ENCODE peak calls at places on chromosome 10, in eight cellular contexts. One of them, this sample, is unnamed.

GRCh38 chr10:51000164-51000563 is 74.1 kb upstream of the PRKG1 start:
- DNase-seq in IMR-90: peak; percentile 95
- DNase-seq in colonic mucosa: no peak
- DNase-seq in mucosa of descending colon: no peak
- DNase-seq in pancreas: no peak
- DNase-seq in suprapubic skin: no peak
- DNase-seq in MM.1S: no peak
- DNase-seq in upper lobe of right lung: no peak
- DNase-seq in this sample: no peak

GRCh38 chr10:71600856-71601255 is 118.7 kb downstream of the C10orf105 start:
- DNase-seq in IMR-90: peak; percentile 55
- DNase-seq in colonic mucosa: no peak
- DNase-seq in mucosa of descending colon: no peak
- DNase-seq in pancreas: no peak
- DNase-seq in suprapubic skin: no peak
- DNase-seq in MM.1S: no peak
- DNase-seq in upper lobe of right lung: no peak
- DNase-seq in this sample: no peak

GRCh38 chr10:110636932-110637557 is 7.1 kb upstream of the RBM20 start:
- DNase-seq in IMR-90: no peak
- DNase-seq in colonic mucosa: no peak
- DNase-seq in mucosa of descending colon: no peak
- DNase-seq in pancreas: no peak
- DNase-seq in suprapubic skin: no peak
- DNase-seq in MM.1S: no peak
- DNase-seq in upper lobe of right lung: no peak
- DNase-seq in this sample: no peak

GRCh38 chr10:52740913-52741675 is 31.5 kb downstream of the MBL2 start:
- DNase-seq in IMR-90: peak; percentile 17
- DNase-seq in colonic mucosa: peak; percentile 48
- DNase-seq in mucosa of descending colon: peak; percentile 53
- DNase-seq in pancreas: peak; percentile 21
- DNase-seq in suprapubic skin: no peak
- DNase-seq in MM.1S: peak; percentile 42
- DNase-seq in upper lobe of right lung: no peak
- DNase-seq in this sample: peak; percentile 55

GRCh38 chr10:59808896-59809643 is 55.8 kb upstream of the MRLN start:
- DNase-seq in IMR-90: peak; percentile 37
- DNase-seq in colonic mucosa: peak; percentile 90
- DNase-seq in mucosa of descending colon: peak; percentile 94
- DNase-seq in pancreas: peak; percentile 47
- DNase-seq in suprapubic skin: no peak
- DNase-seq in MM.1S: peak; percentile 73
- DNase-seq in upper lobe of right lung: peak; percentile 82
- DNase-seq in this sample: peak; percentile 77

GRCh38 chr10:88803641-88804040 is 1.1 kb downstream of the LIPM start:
- DNase-seq in IMR-90: no peak
- DNase-seq in colonic mucosa: no peak
- DNase-seq in mucosa of descending colon: no peak
- DNase-seq in pancreas: no peak
- DNase-seq in suprapubic skin: no peak
- DNase-seq in MM.1S: no peak
- DNase-seq in upper lobe of right lung: no peak
- DNase-seq in this sample: no peak

GRCh38 chr10:72106154-72106849 is 18.0 kb upstream of the SPOCK2 start:
- DNase-seq in IMR-90: no peak
- DNase-seq in colonic mucosa: no peak
- DNase-seq in mucosa of descending colon: no peak
- DNase-seq in pancreas: no peak
- DNase-seq in suprapubic skin: no peak
- DNase-seq in MM.1S: no peak
- DNase-seq in upper lobe of right lung: no peak
- DNase-seq in this sample: no peak

GRCh38 chr10:35946556-35946955 is 304.5 kb upstream of the FZD8 start:
- DNase-seq in IMR-90: peak; percentile 37
- DNase-seq in colonic mucosa: no peak
- DNase-seq in mucosa of descending colon: no peak
- DNase-seq in pancreas: no peak
- DNase-seq in suprapubic skin: no peak
- DNase-seq in MM.1S: no peak
- DNase-seq in upper lobe of right lung: no peak
- DNase-seq in this sample: no peak

GRCh38 chr10:63467833-63468232 is 2.1 kb upstream of the JMJD1C start:
- DNase-seq in IMR-90: peak; percentile 22
- DNase-seq in colonic mucosa: no peak
- DNase-seq in mucosa of descending colon: no peak
- DNase-seq in pancreas: no peak
- DNase-seq in suprapubic skin: no peak
- DNase-seq in MM.1S: no peak
- DNase-seq in upper lobe of right lung: no peak
- DNase-seq in this sample: no peak

GRCh38 chr10:71312840-71313789 is 5.9 kb upstream of the SLC29A3 start:
- DNase-seq in IMR-90: peak; percentile 60
- DNase-seq in colonic mucosa: peak; percentile 50
- DNase-seq in mucosa of descending colon: peak; percentile 34
- DNase-seq in pancreas: no peak
- DNase-seq in suprapubic skin: peak; percentile 90
- DNase-seq in MM.1S: no peak
- DNase-seq in upper lobe of right lung: no peak
- DNase-seq in this sample: no peak

GRCh38 chr10:1363466-1364121 is 307.4 kb downstream of the WDR37 start:
- DNase-seq in IMR-90: no peak
- DNase-seq in colonic mucosa: peak; percentile 5
- DNase-seq in mucosa of descending colon: no peak
- DNase-seq in pancreas: peak; percentile 7
- DNase-seq in suprapubic skin: no peak
- DNase-seq in MM.1S: no peak
- DNase-seq in upper lobe of right lung: peak; percentile 57
- DNase-seq in this sample: no peak

DNA sequence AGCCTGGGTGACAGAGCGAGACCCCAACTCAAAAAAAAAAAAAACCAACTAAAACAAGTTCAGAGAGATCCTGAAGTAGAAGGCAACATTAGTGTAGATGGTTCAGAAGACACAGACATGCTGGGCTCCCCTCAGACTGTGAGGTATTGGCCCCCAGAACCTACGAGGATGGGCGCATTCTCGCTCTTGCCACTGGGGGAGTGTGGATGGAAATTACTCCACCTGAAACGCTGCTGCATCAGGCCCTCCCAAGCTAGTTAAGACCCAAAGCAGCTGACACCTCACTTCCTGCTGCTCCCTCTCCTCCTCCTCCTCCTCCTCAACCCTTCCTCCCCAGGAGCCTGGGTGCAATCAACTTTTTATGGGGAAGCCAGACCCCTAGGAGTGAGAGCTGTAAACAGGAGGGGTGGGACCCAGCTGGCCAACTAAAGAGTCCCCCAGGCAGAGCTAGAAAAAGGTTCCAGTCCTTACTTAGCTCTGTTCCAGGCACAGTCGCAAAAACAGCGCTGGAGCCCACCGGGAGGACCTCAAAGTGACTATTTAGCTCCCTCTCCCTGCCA is 7.4 kb downstream of the SH3PXD2A start:
- DNase-seq in IMR-90: no peak
- DNase-seq in colonic mucosa: peak; percentile 20
- DNase-seq in mucosa of descending colon: no peak
- DNase-seq in pancreas: no peak
- DNase-seq in suprapubic skin: no peak
- DNase-seq in MM.1S: no peak
- DNase-seq in upper lobe of right lung: no peak
- DNase-seq in this sample: no peak
- TF ChIP-seq CTCF in IMR-90: peak; percentile 10
- TF ChIP-seq CTCF in colonic mucosa: no peak
- TF ChIP-seq CTCF in mucosa of descending colon: no peak
- TF ChIP-seq CTCF in pancreas: no peak
- TF ChIP-seq CTCF in suprapubic skin: no peak
- TF ChIP-seq CTCF in MM.1S: peak; percentile 31
- TF ChIP-seq CTCF in upper lobe of right lung: no peak
- TF ChIP-seq CTCF in this sample: no peak

GRCh38 chr10:7485267-7485601 is 74.4 kb upstream of the SFMBT2 start:
- DNase-seq in IMR-90: no peak
- DNase-seq in colonic mucosa: no peak
- DNase-seq in mucosa of descending colon: no peak
- DNase-seq in pancreas: no peak
- DNase-seq in suprapubic skin: no peak
- DNase-seq in MM.1S: no peak
- DNase-seq in upper lobe of right lung: no peak
- DNase-seq in this sample: no peak
- H3K4me1 ChIP-seq in IMR-90: no peaks in the 10 kb centered on the region
- H3K4me1 ChIP-seq in colonic mucosa: no peaks in the 10 kb centered on the region
- H3K4me1 ChIP-seq in mucosa of descending colon: no peaks in the 10 kb centered on the region
- H3K4me1 ChIP-seq in pancreas: no peaks in the 10 kb centered on the region
- H3K4me1 ChIP-seq in suprapubic skin: no peaks in the 10 kb centered on the region
- H3K4me1 ChIP-seq in MM.1S: peaks cover 30% of the 10 kb centered on the region
- H3K4me1 ChIP-seq in upper lobe of right lung: peaks cover 22% of the 10 kb centered on the region
- H3K4me1 ChIP-seq in this sample: no peaks in the 10 kb centered on the region

GRCh38 chr10:11147723-11148122 is 130.1 kb downstream of the CELF2 start:
- DNase-seq in IMR-90: no peak
- DNase-seq in colonic mucosa: no peak
- DNase-seq in mucosa of descending colon: no peak
- DNase-seq in pancreas: no peak
- DNase-seq in suprapubic skin: no peak
- DNase-seq in MM.1S: peak; percentile 28
- DNase-seq in upper lobe of right lung: no peak
- DNase-seq in this sample: peak; percentile 35
- TF ChIP-seq CTCF in IMR-90: no peak
- TF ChIP-seq CTCF in colonic mucosa: no peak
- TF ChIP-seq CTCF in mucosa of descending colon: no peak
- TF ChIP-seq CTCF in pancreas: no peak
- TF ChIP-seq CTCF in suprapubic skin: no peak
- TF ChIP-seq CTCF in MM.1S: peak; percentile 29
- TF ChIP-seq CTCF in upper lobe of right lung: no peak
- TF ChIP-seq CTCF in this sample: no peak

DNA sequence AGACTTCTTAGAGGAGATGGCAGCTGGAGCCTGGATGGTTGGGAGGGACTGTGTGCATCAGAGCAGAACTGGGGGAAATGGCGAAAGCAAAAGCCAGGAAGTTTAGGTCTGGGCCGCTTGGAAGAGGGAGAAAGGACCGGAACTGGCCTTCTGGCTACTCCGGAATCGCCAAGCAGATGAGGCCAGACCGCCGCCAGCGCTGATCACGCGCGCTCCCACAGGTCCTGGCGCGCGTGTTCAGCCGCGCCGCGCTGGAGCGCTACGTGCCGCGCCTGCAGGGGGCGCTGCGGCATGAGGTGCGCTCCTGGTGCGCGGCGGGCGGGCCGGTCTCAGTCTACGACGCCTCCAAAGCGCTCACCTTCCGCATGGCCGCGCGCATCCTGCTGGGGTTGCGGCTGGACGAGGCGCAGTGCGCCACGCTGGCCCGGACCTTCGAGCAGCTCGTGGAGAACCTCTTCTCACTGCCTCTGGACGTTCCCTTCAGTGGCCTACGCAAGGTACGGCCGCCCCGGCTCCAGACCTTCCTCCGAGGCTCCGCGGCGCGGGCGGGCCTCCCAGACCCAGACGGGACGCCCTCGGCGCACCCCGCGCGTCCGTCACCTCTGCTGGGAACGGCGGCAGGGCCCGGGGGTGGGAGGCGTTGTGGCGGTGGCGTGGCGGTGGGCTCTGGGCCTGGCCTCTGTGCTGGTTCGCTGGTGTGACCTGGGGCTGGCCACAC is 2.1 kb downstream of the CYP26C1 start:
- DNase-seq in IMR-90: peak; percentile 44
- DNase-seq in colonic mucosa: peak; percentile 33
- DNase-seq in mucosa of descending colon: peak; percentile 54
- DNase-seq in pancreas: no peak
- DNase-seq in suprapubic skin: no peak
- DNase-seq in MM.1S: peak; percentile 65
- DNase-seq in upper lobe of right lung: peak; percentile 64
- DNase-seq in this sample: no peak
- H3K4me1 ChIP-seq in IMR-90: peaks cover 6% of the 10 kb centered on the region
- H3K4me1 ChIP-seq in colonic mucosa: peaks cover 8% of the 10 kb centered on the region
- H3K4me1 ChIP-seq in mucosa of descending colon: peaks cover 21% of the 10 kb centered on the region
- H3K4me1 ChIP-seq in pancreas: peaks cover 3% of the 10 kb centered on the region
- H3K4me1 ChIP-seq in suprapubic skin: peaks cover 35% of the 10 kb centered on the region
- H3K4me1 ChIP-seq in MM.1S: peaks cover 3% of the 10 kb centered on the region
- H3K4me1 ChIP-seq in upper lobe of right lung: peaks cover 15% of the 10 kb centered on the region
- H3K4me1 ChIP-seq in this sample: peaks cover 19% of the 10 kb centered on the region

DNA sequence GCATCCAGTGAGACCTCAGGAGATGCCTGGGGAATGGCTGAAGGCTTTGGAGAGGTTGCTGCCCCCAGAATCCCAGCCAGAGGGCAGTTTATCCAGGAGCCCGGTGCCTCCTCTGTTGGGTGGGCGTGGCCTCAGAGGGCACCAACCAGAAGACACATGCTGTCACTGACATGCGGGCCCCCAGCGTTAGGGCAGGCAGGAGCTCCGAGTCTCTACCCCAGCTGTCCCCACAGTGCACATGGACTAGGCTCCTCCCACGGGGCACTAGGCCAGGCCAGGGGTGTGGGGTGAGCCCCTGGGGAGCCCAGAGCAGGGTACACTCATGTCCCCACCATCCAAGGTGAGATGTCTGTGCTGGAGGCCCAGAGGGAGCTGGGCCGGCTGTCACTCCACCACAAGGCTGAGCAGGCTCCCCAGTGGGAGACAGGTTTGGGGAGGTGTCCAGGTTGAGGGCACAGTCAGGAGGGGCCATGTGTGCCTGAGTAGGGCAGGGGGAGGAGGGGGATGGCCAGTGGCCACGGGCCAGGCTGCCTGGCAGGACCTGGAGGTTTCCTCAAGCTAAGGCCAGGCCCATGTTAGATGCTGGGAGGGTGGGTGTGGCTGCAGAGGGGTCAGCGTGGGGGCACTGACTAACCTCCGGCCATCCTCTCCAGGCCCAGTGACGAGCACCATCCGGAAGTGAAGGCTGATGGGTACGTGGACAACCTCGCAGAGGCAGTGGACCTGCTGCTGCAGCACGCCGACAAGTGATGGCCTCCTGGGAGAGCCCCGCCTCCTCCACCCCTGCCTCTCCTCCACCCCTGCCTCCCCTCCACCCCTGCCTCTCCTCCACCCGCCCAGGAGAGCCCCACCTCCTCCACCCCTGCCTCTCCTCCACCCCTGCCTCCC is 131.3 kb downstream of the FAM53B start:
- DNase-seq in IMR-90: peak; percentile 15
- DNase-seq in colonic mucosa: no peak
- DNase-seq in mucosa of descending colon: no peak
- DNase-seq in pancreas: no peak
- DNase-seq in suprapubic skin: no peak
- DNase-seq in MM.1S: no peak
- DNase-seq in upper lobe of right lung: no peak
- DNase-seq in this sample: no peak
- TF ChIP-seq CTCF in IMR-90: no peak
- TF ChIP-seq CTCF in colonic mucosa: no peak
- TF ChIP-seq CTCF in mucosa of descending colon: no peak
- TF ChIP-seq CTCF in pancreas: no peak
- TF ChIP-seq CTCF in suprapubic skin: no peak
- TF ChIP-seq CTCF in MM.1S: no peak
- TF ChIP-seq CTCF in upper lobe of right lung: no peak
- TF ChIP-seq CTCF in this sample: no peak

DNA sequence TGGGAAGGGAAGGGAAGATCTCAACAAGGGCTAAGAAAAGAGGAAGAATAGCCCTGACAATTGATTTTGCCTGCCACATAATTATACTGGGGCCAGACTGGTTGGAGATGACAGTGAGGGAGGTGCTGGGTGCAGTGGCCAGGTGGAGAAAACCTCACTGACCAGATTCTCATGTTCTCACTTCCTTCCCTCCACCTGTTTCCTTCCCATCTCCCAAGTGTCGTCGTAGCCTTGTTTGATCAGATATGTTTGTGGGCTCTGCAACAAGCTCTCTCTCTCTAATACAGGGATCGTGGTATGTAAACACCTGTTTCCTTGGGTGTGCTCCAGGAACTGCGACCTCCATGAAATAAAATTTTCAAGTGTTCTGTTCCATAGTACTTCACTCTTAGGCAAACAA is 60.2 kb downstream of the VCL start:
- DNase-seq in IMR-90: no peak
- DNase-seq in colonic mucosa: no peak
- DNase-seq in mucosa of descending colon: no peak
- DNase-seq in pancreas: peak; percentile 33
- DNase-seq in suprapubic skin: no peak
- DNase-seq in MM.1S: peak; percentile 50
- DNase-seq in upper lobe of right lung: no peak
- DNase-seq in this sample: no peak
- H3K4me1 ChIP-seq in IMR-90: peaks cover 22% of the 10 kb centered on the region
- H3K4me1 ChIP-seq in colonic mucosa: peaks cover 8% of the 10 kb centered on the region
- H3K4me1 ChIP-seq in mucosa of descending colon: peaks cover 5% of the 10 kb centered on the region
- H3K4me1 ChIP-seq in pancreas: peaks cover 25% of the 10 kb centered on the region
- H3K4me1 ChIP-seq in suprapubic skin: peaks cover 33% of the 10 kb centered on the region
- H3K4me1 ChIP-seq in MM.1S: peaks cover 19% of the 10 kb centered on the region
- H3K4me1 ChIP-seq in upper lobe of right lung: peaks cover 37% of the 10 kb centered on the region
- H3K4me1 ChIP-seq in this sample: peaks cover 33% of the 10 kb centered on the region

This sample was measured in stomach.